ENCODE peak calls at places on chromosomes 6 and 20, in eight cellular contexts. Y is pancreas; R is left cardiac atrium; F is activated naive CD8-positive, alpha-beta T cell treated with anti-CD3 and anti-CD28 coated beads, Interleukin-2, amount 50 U/mL, for 24 hours; K is GM04503; G is NCI-H1092 treated with DMSO at 0.1 percent for 48 hours; D is retinal pigment epithelial cell; W is HFFc6. U is an unnamed sample.

GRCh38 chr6:166629628-166630027 is 2.6 kb upstream of the RPS6KA2 start:
- DNase-seq in Y (no peak), R (no peak), F (no peak), K (no peak), G (no peak), D (no peak), W (peak; percentile 53), U (peak; percentile 73)

GRCh38 chr20:37319120-37319717 is 26.7 kb upstream of the SRC start:
- DNase-seq in Y (no peak), R (no peak), F (no peak), K (no peak), G (no peak), D (peak; percentile 62), W (peak; percentile 66), U (no peak)

GRCh38 chr20:44810391-44811149 is at the start of gene RIMS4:
- DNase-seq in Y (no peak), R (no peak), F (peak; percentile 9), K (no peak), G (peak; percentile 15), D (no peak), W (no peak), U (no peak)

GRCh38 chr20:32651537-32651936 is 22.2 kb downstream of the C20orf203 start:
- DNase-seq in Y (no peak), R (no peak), F (no peak), K (no peak), G (no peak), D (no peak), W (no peak), U (no peak)

GRCh38 chr6:19492631-19493030 is 344.5 kb upstream of the ID4 start:
- DNase-seq in Y (no peak), R (no peak), F (no peak), K (no peak), G (no peak), D (peak; percentile 96), W (no peak), U (no peak)

GRCh38 chr20:33165416-33166055 is 2.4 kb upstream of the BPIFA2 start:
- DNase-seq in Y (no peak), R (no peak), F (no peak), K (no peak), G (peak; percentile 16), D (no peak), W (no peak), U (no peak)

GRCh38 chr20:25254986-25255680 is 7.2 kb downstream of the PYGB start:
- DNase-seq in Y (no peak), R (peak; percentile 63), F (no peak), K (no peak), G (no peak), D (no peak), W (no peak), U (no peak)

GRCh38 chr6:43962458-43962857 is 164.8 kb downstream of the MRPL14 start:
- DNase-seq in Y (no peak), R (no peak), F (no peak), K (no peak), G (no peak), D (no peak), W (no peak), U (peak; percentile 12)

GRCh38 chr20:653590-654426 is 808 bp upstream of the SRXN1 start:
- DNase-seq in Y (no peak), R (no peak), F (no peak), K (no peak), G (no peak), D (no peak), W (no peak), U (no peak)

GRCh38 chr20:51731771-51732453 is 36.3 kb downstream of the ATP9A start:
- DNase-seq in Y (no peak), R (no peak), F (peak; percentile 11), K (no peak), G (no peak), D (no peak), W (no peak), U (peak; percentile 4)

GRCh38 chr6:72464246-72464645 is 157.6 kb upstream of the KCNQ5 start:
- DNase-seq in Y (no peak), R (no peak), F (no peak), K (no peak), G (no peak), D (no peak), W (no peak), U (peak; percentile 27)

GRCh38 chr6:38016824-38017223 is 197.3 kb downstream of the ZFAND3 start:
- DNase-seq in Y (no peak), R (no peak), F (no peak), K (no peak), G (no peak), D (no peak), W (no peak), U (no peak)

GRCh38 chr6:2971420-2972218 is at the start of gene SERPINB6:
- DNase-seq in Y (peak; percentile 78), R (peak; percentile 87), F (peak; percentile 49), K (no peak), G (no peak), D (no peak), W (peak; percentile 74), U (peak; percentile 61)

GRCh38 chr6:17013701-17014100 is 88.1 kb upstream of the STMND1 start:
- DNase-seq in Y (no peak), R (no peak), F (no peak), K (peak; percentile 69), G (no peak), D (peak; percentile 47), W (peak; percentile 89), U (peak; percentile 90)

GRCh38 chr6:112176175-112176574 is 78.2 kb downstream of the LAMA4 start:
- DNase-seq in Y (no peak), R (no peak), F (no peak), K (no peak), G (no peak), D (no peak), W (no peak), U (no peak)

GRCh38 chr6:70834520-70834919 is 122.3 kb downstream of the B3GAT2 start:
- DNase-seq in Y (no peak), R (no peak), F (no peak), K (peak; percentile 11), G (no peak), D (no peak), W (no peak), U (peak; percentile 50)